ENCODE peak calls at places on chromosomes 4 and X, in six cellular contexts. I is esophagus squamous epithelium, D is tibial nerve, O is MM.1S, H is lower lobe of right lung, P is mucosa of descending colon. V is an unnamed sample.

GRCh38 chr4:175776217-175776616 is 35.8 kb downstream of the GPM6A start:
- DNase-seq in I (no peak), D (no peak), O (no peak), H (no peak), P (no peak), V (peak)

GRCh38 chr4:1856920-1857699 is 1.2 kb upstream of the LETM1 start:
- DNase-seq in I (no peak), D (no peak), O (no peak), H (no peak), P (peak), V (no peak)

GRCh38 chrX:28854637-28855036 is 267.4 kb downstream of the IL1RAPL1 start:
- DNase-seq in I (no peak), D (no peak), O (no peak), H (no peak), P (no peak), V (no peak)

GRCh38 chr4:178296669-178297068 is 854.4 kb upstream of the AGA start:
- DNase-seq in I (no peak), D (no peak), O (no peak), H (no peak), P (no peak), V (no peak)

GRCh38 chrX:133412246-133412645 is 3.0 kb downstream of the GPC4 start:
- DNase-seq in I (no peak), D (no peak), O (no peak), H (no peak), P (no peak), V (no peak)

GRCh38 chr4:143714290-143714625 is 13.8 kb upstream of the FREM3 start:
- DNase-seq in I (no peak), D (no peak), O (no peak), H (no peak), P (no peak), V (no peak)

GRCh38 chr4:87038837-87039715 is 104.3 kb downstream of the AFF1 start:
- DNase-seq in I (no peak), D (no peak), O (no peak), H (peak), P (no peak), V (peak)

GRCh38 chrX:44343412-44343942 is at the start of gene EFHC2:
- DNase-seq in I (no peak), D (peak), O (peak), H (peak), P (peak), V (peak)

GRCh38 chr4:98663226-98664006 is 5.0 kb upstream of the TSPAN5 start:
- DNase-seq in I (no peak), D (peak), O (peak), H (no peak), P (no peak), V (no peak)

GRCh38 chrX:41779058-41779564 is 55.1 kb downstream of the GPR82 start:
- DNase-seq in I (no peak), D (no peak), O (no peak), H (no peak), P (no peak), V (no peak)

GRCh38 chr4:119652978-119653377 is 24.4 kb upstream of the PDE5A start:
- DNase-seq in I (no peak), D (no peak), O (no peak), H (no peak), P (no peak), V (no peak)

GRCh38 chrX:57772637-57773036 is 92.6 kb upstream of the NLRP2B start:
- DNase-seq in I (no peak), D (no peak), O (no peak), H (no peak), P (no peak), V (no peak)
- TF ChIP-seq CTCF in I (no peak), D (no peak), O (no peak), H (no peak), P (no peak), V (no peak)

GRCh38 chrX:7941390-7942042 is 14.3 kb upstream of the PNPLA4 start:
- DNase-seq in I (no peak), D (no peak), O (no peak), H (no peak), P (peak), V (no peak)
- TF ChIP-seq CTCF in I (no peak), D (no peak), O (peak), H (no peak), P (no peak), V (no peak)

GRCh38 chr4:89226665-89227572 is 80.7 kb downstream of the GPRIN3 start:
- DNase-seq in I (no peak), D (peak), O (peak), H (peak), P (peak), V (peak)
- TF ChIP-seq CTCF in I (peak), D (peak), O (peak), H (peak), P (peak), V (peak)

GRCh38 chrX:18951032-18951431 is 32.9 kb downstream of the PHKA2 start:
- DNase-seq in I (no peak), D (no peak), O (no peak), H (no peak), P (no peak), V (no peak)
- TF ChIP-seq CTCF in I (no peak), D (no peak), O (no peak), H (no peak), P (no peak), V (no peak)

GRCh38 chr4:15084780-15085179 is 82.5 kb downstream of the CPEB2 start:
- DNase-seq in I (no peak), D (no peak), O (no peak), H (no peak), P (no peak), V (no peak)
- TF ChIP-seq CTCF in I (no peak), D (no peak), O (no peak), H (no peak), P (no peak), V (no peak)